ENCODE peak calls at places on chromosomes 13 and 19, in four cellular contexts. One of them, this sample, is unnamed. For H3K27me3, the result is how much of the 10 kb centered on the place peaks cover.

GRCh38 chr19:52785506-52785905 is 1.1 kb downstream of the ZNF600 start:
- DNase-seq in adrenal gland: no peak
- DNase-seq in right cardiac atrium: no peak
- DNase-seq in osteoblast: no peak
- DNase-seq in this sample: no peak

GRCh38 chr19:12260861-12261260 is 33.8 kb downstream of the ZNF44 start:
- DNase-seq in adrenal gland: no peak
- DNase-seq in osteoblast: no peak
- DNase-seq in right cardiac atrium: no peak
- DNase-seq in this sample: no peak

GRCh38 chr13:33452873-33453558 is 167.5 kb upstream of the STARD13 start:
- DNase-seq in osteoblast: no peak
- DNase-seq in right cardiac atrium: no peak
- DNase-seq in adrenal gland: peak
- DNase-seq in this sample: peak

GRCh38 chr13:44302233-44302632 is 71.4 kb upstream of the SERP2 start:
- DNase-seq in osteoblast: no peak
- DNase-seq in right cardiac atrium: no peak
- DNase-seq in adrenal gland: no peak
- DNase-seq in this sample: no peak

GRCh38 chr19:45253396-45254027 is 2.4 kb downstream of the MARK4 start:
- DNase-seq in right cardiac atrium: no peak
- DNase-seq in adrenal gland: no peak
- DNase-seq in osteoblast: peak
- DNase-seq in this sample: no peak

GRCh38 chr19:781800-782194 is 15.5 kb upstream of the PTBP1 start:
- DNase-seq in right cardiac atrium: no peak
- DNase-seq in adrenal gland: no peak
- DNase-seq in osteoblast: no peak
- DNase-seq in this sample: no peak

GRCh38 chr13:73767747-73768315 is 366.4 kb downstream of the KLF12 start:
- DNase-seq in osteoblast: no peak
- DNase-seq in right cardiac atrium: no peak
- DNase-seq in adrenal gland: no peak
- DNase-seq in this sample: no peak

GRCh38 chr19:47093841-47094240 is 19.7 kb downstream of the ZC3H4 start:
- DNase-seq in adrenal gland: no peak
- DNase-seq in osteoblast: no peak
- DNase-seq in right cardiac atrium: no peak
- DNase-seq in this sample: no peak

GRCh38 chr13:27076411-27076810 is 95.2 kb downstream of the USP12 start:
- DNase-seq in osteoblast: no peak
- DNase-seq in right cardiac atrium: no peak
- DNase-seq in adrenal gland: no peak
- DNase-seq in this sample: no peak

GRCh38 chr13:73677041-73677589 is 457.1 kb downstream of the KLF12 start:
- DNase-seq in right cardiac atrium: no peak
- DNase-seq in osteoblast: no peak
- DNase-seq in adrenal gland: no peak
- DNase-seq in this sample: no peak

GRCh38 chr19:51904331-51905165 is at the start of gene ZNF649:
- DNase-seq in right cardiac atrium: peak
- DNase-seq in osteoblast: peak
- DNase-seq in adrenal gland: peak
- DNase-seq in this sample: peak

GRCh38 chr13:39881887-39882286 is 226.4 kb downstream of the COG6 start:
- DNase-seq in osteoblast: no peak
- DNase-seq in adrenal gland: no peak
- DNase-seq in right cardiac atrium: no peak
- DNase-seq in this sample: no peak

GRCh38 chr19:9849786-9850185 is 14.7 kb downstream of the PIN1 start:
- DNase-seq in right cardiac atrium: no peak
- DNase-seq in adrenal gland: no peak
- DNase-seq in osteoblast: no peak
- DNase-seq in this sample: no peak

GRCh38 chr13:105936816-105937215 is 598.6 kb downstream of the EFNB2 start:
- DNase-seq in osteoblast: no peak
- DNase-seq in adrenal gland: no peak
- DNase-seq in right cardiac atrium: no peak
- DNase-seq in this sample: no peak

GRCh38 chr13:52411629-52412028 is 5.7 kb upstream of the THSD1 start:
- DNase-seq in osteoblast: peak
- DNase-seq in right cardiac atrium: no peak
- DNase-seq in adrenal gland: no peak
- DNase-seq in this sample: no peak

GRCh38 chr13:98738213-98738612 is 14.3 kb downstream of the SLC15A1 start:
- DNase-seq in osteoblast: no peak
- DNase-seq in adrenal gland: no peak
- DNase-seq in right cardiac atrium: no peak
- DNase-seq in this sample: no peak

GRCh38 chr13:42043676-42044075 is 4.8 kb upstream of the DGKH start:
- DNase-seq in osteoblast: peak
- DNase-seq in right cardiac atrium: no peak
- DNase-seq in adrenal gland: no peak
- DNase-seq in this sample: no peak
- H3K27me3 ChIP-seq in osteoblast: under half
- H3K27me3 ChIP-seq in right cardiac atrium: under half
- H3K27me3 ChIP-seq in adrenal gland: under half
- H3K27me3 ChIP-seq in this sample: under half

GRCh38 chr19:29121684-29122083 is 91.3 kb downstream of the UQCRFS1 start:
- DNase-seq in right cardiac atrium: peak
- DNase-seq in osteoblast: no peak
- DNase-seq in adrenal gland: peak
- DNase-seq in this sample: no peak

GRCh38 chr19:29118384-29118783 is 94.6 kb downstream of the UQCRFS1 start:
- DNase-seq in osteoblast: no peak
- DNase-seq in adrenal gland: no peak
- DNase-seq in right cardiac atrium: no peak
- DNase-seq in this sample: no peak

GRCh38 chr19:29120471-29120870 is 92.5 kb downstream of the UQCRFS1 start:
- DNase-seq in adrenal gland: peak
- DNase-seq in right cardiac atrium: no peak
- DNase-seq in osteoblast: no peak
- DNase-seq in this sample: no peak

GRCh38 chr19:29117926-29118325 is 95.0 kb downstream of the UQCRFS1 start:
- DNase-seq in right cardiac atrium: no peak
- DNase-seq in adrenal gland: no peak
- DNase-seq in osteoblast: no peak
- DNase-seq in this sample: no peak

GRCh38 chr19:29119582-29119981 is 93.4 kb downstream of the UQCRFS1 start:
- DNase-seq in adrenal gland: no peak
- DNase-seq in osteoblast: no peak
- DNase-seq in right cardiac atrium: no peak
- DNase-seq in this sample: no peak
- H3K27me3 ChIP-seq in adrenal gland: under half
- H3K27me3 ChIP-seq in osteoblast: under half
- H3K27me3 ChIP-seq in right cardiac atrium: under half
- H3K27me3 ChIP-seq in this sample: under half

GRCh38 chr19:2982983-2983350 is 5.6 kb downstream of the TLE6 start:
- DNase-seq in right cardiac atrium: peak
- DNase-seq in adrenal gland: peak
- DNase-seq in osteoblast: peak
- DNase-seq in this sample: peak
- H3K27me3 ChIP-seq in right cardiac atrium: under half
- H3K27me3 ChIP-seq in adrenal gland: under half
- H3K27me3 ChIP-seq in osteoblast: under half
- H3K27me3 ChIP-seq in this sample: under half

GRCh38 chr19:49420227-49420626 is 3.0 kb downstream of the PTH2 start:
- DNase-seq in adrenal gland: no peak
- DNase-seq in osteoblast: peak
- DNase-seq in right cardiac atrium: no peak
- DNase-seq in this sample: no peak
- H3K27me3 ChIP-seq in adrenal gland: half or more
- H3K27me3 ChIP-seq in osteoblast: half or more
- H3K27me3 ChIP-seq in right cardiac atrium: under half
- H3K27me3 ChIP-seq in this sample: under half

DNA sequence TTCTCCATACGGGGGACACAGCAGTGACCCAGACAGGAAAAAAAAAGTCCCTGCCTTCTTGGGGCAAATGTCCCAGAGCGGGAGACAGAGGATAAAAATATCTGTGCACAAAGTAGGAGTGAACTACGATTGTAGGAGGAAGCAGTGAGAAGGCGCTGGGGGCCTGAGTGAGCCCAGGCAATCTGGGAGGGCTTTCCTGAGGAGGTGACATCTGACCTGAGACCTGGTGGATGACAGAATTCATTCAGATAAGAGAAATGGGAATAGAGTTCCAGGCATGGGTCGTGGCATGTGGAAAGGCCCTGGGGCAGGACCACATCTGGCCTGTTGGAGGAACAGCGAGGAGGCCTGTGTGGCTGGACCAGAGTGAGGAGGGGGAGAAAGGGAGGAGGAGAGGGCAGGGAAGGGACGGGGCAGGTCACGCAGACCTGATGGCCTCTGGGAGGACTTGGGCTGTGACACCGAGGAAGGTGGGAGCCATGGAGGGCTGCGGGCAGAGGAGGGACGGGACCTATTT is 50.2 kb upstream of the NFIC start:
- DNase-seq in right cardiac atrium: peak
- DNase-seq in osteoblast: no peak
- DNase-seq in adrenal gland: no peak
- DNase-seq in this sample: no peak
- H3K27me3 ChIP-seq in right cardiac atrium: under half
- H3K27me3 ChIP-seq in osteoblast: under half
- H3K27me3 ChIP-seq in adrenal gland: under half
- H3K27me3 ChIP-seq in this sample: under half